ENCODE peak calls at places on chromosomes 4 and X, in six cellular contexts. E is fibroblast of the conjunctiva, T is cardiac fibroblast, G is H4, A is caudate nucleus, X is nucleus accumbens. K is an unnamed sample.

GRCh38 chrX:30570505-30570904 is 7.1 kb downstream of the TASL start:
- DNase-seq in E (peak; percentile 5), T (peak; percentile 39), G (no peak), A (no peak), X (no peak), K (peak; percentile 44)

GRCh38 chr4:23717528-23718248 is 172.2 kb downstream of the PPARGC1A start:
- DNase-seq in E (peak; percentile 1), T (peak; percentile 31), G (peak; percentile 74), A (no peak), X (no peak), K (peak; percentile 34)

GRCh38 chrX:13719192-13719856 is 15.1 kb downstream of the TRAPPC2 start:
- DNase-seq in E (no peak), T (no peak), G (no peak), A (no peak), X (no peak), K (no peak)

GRCh38 chr4:139814285-139815015 is 148.8 kb downstream of the MGST2 start:
- DNase-seq in E (no peak), T (peak; percentile 57), G (no peak), A (no peak), X (no peak), K (peak; percentile 81)

GRCh38 chrX:74065831-74066390 is 238.1 kb upstream of the ZCCHC13 start:
- DNase-seq in E (no peak), T (no peak), G (no peak), A (no peak), X (no peak), K (no peak)

GRCh38 chr4:107444-108429 is 16.6 kb upstream of the ZNF718 start:
- DNase-seq in E (no peak), T (no peak), G (no peak), A (no peak), X (no peak), K (no peak)

GRCh38 chr4:148574066-148574465 is 131.9 kb upstream of the NR3C2 start:
- DNase-seq in E (no peak), T (no peak), G (no peak), A (no peak), X (no peak), K (no peak)

GRCh38 chrX:29243942-29244341 is 656.7 kb downstream of the IL1RAPL1 start:
- DNase-seq in E (no peak), T (no peak), G (no peak), A (no peak), X (no peak), K (no peak)